ENCODE peak calls at places on chromosomes 4 and X, in nine cellular contexts. V is GM12865, A is foreskin fibroblast, U is adipocyte, G is tibial artery, Y is fibroblast of mammary gland, F is HCT116, C is Right ventricle myocardium superior, E is astrocyte of the spinal cord. D is an unnamed sample.

GRCh38 chrX:100368167-100368566 is 41.9 kb downstream of the PCDH19 start:
- DNase-seq in Y (peak), E (no peak), A (no peak), V (peak), G (no peak), F (peak), U (no peak), C (no peak), D (no peak)

GRCh38 chr4:126916626-126917140 is 716.1 kb upstream of the INTU start:
- DNase-seq in C (no peak), Y (peak), F (no peak), A (peak), V (no peak), U (peak), G (no peak), E (peak), D (no peak)

GRCh38 chr4:118727360-118727759 is 42.2 kb downstream of the METTL14 start:
- DNase-seq in U (no peak), G (no peak), C (no peak), E (no peak), A (no peak), V (no peak), F (no peak), Y (no peak), D (no peak)

GRCh38 chrX:132631579-132632232 is 142.9 kb upstream of the MBNL3 start:
- DNase-seq in A (no peak), Y (peak), V (peak), F (no peak), U (peak), G (no peak), C (no peak), E (peak), D (no peak)

GRCh38 chr4:54683616-54684346 is 26.0 kb downstream of the KIT start:
- DNase-seq in E (peak), U (no peak), C (no peak), G (no peak), V (peak), Y (peak), F (peak), A (no peak), D (peak)

GRCh38 chr4:2412534-2412884 is 5.9 kb downstream of the ZFYVE28 start:
- DNase-seq in A (no peak), U (no peak), V (peak), E (no peak), C (no peak), G (no peak), F (no peak), Y (no peak), D (no peak)

GRCh38 chr4:147984065-147984777 is 252.3 kb downstream of the ARHGAP10 start:
- DNase-seq in G (no peak), A (peak), U (peak), C (no peak), V (peak), E (peak), Y (peak), F (peak), D (no peak)

GRCh38 chr4:89152972-89153371 is 41.6 kb downstream of the TIGD2 start:
- DNase-seq in G (no peak), A (no peak), E (peak), C (no peak), F (no peak), Y (no peak), V (no peak), U (no peak), D (no peak)

GRCh38 chr4:177339794-177340374 is 30.2 kb downstream of the NEIL3 start:
- DNase-seq in U (peak), G (no peak), Y (peak), C (no peak), E (peak), A (peak), V (peak), F (peak), D (no peak)

GRCh38 chr4:182486895-182487294 is 243.7 kb downstream of the TENM3 start:
- DNase-seq in C (no peak), A (no peak), Y (peak), F (no peak), U (no peak), V (no peak), E (peak), G (no peak), D (no peak)

GRCh38 chrX:154730271-154730883 is 20.5 kb downstream of the GAB3 start:
- DNase-seq in F (no peak), V (no peak), C (peak), Y (peak), U (peak), E (peak), A (peak), G (no peak), D (no peak)

GRCh38 chr4:7419961-7420660 is 14.6 kb downstream of the PSAPL1 start:
- DNase-seq in G (peak), V (no peak), U (no peak), F (no peak), Y (no peak), A (no peak), E (no peak), C (peak), D (no peak)

GRCh38 chr4:76963136-76963477 is 13.6 kb downstream of the SEPTIN11 start:
- DNase-seq in A (no peak), F (no peak), U (no peak), C (no peak), G (no peak), V (no peak), Y (peak), E (no peak), D (no peak)

GRCh38 chr4:166174717-166175510 is 301.9 kb downstream of the TLL1 start:
- DNase-seq in F (no peak), U (no peak), A (no peak), E (peak), G (no peak), Y (peak), C (no peak), V (no peak), D (no peak)

GRCh38 chrX:57906790-57907189 is 3.5 kb downstream of the ZXDA start:
- DNase-seq in G (no peak), Y (peak), U (peak), V (no peak), A (peak), E (peak), F (no peak), C (no peak), D (no peak)

GRCh38 chr4:137896221-137896737 is 345.9 kb downstream of the SLC7A11 start:
- DNase-seq in E (no peak), F (no peak), C (no peak), V (no peak), A (no peak), Y (no peak), G (no peak), U (peak), D (peak)

GRCh38 chr4:141126769-141127168 is 6.5 kb downstream of the RNF150 start:
- DNase-seq in G (no peak), E (no peak), Y (no peak), F (no peak), C (no peak), U (peak), V (no peak), A (no peak), D (no peak)

GRCh38 chr4:41822326-41822725 is 73.8 kb upstream of the PHOX2B start:
- DNase-seq in E (no peak), U (no peak), V (no peak), Y (no peak), C (no peak), G (no peak), F (no peak), A (no peak), D (no peak)

GRCh38 chrX:151912780-151913179 is at the start of gene MAGEA4:
- DNase-seq in G (no peak), U (no peak), A (no peak), C (no peak), Y (no peak), E (no peak), V (no peak), F (no peak), D (no peak)

GRCh38 chr4:181030961-181031360 is 1212.2 kb upstream of the TENM3 start:
- DNase-seq in Y (peak), U (peak), V (no peak), C (no peak), E (peak), F (no peak), G (no peak), A (no peak), D (no peak)

GRCh38 chr4:102780476-102781144 is 19.8 kb upstream of the MANBA start:
- DNase-seq in U (no peak), F (no peak), C (no peak), G (no peak), V (no peak), Y (peak), A (peak), E (no peak), D (no peak)

GRCh38 chr4:142088906-142089305 is 452.5 kb downstream of the IL15 start:
- DNase-seq in V (no peak), U (peak), Y (peak), A (peak), F (no peak), E (peak), G (peak), C (no peak), D (no peak)

GRCh38 chr4:67051000-67051789 is 494.1 kb downstream of the CENPC start:
- DNase-seq in V (peak), G (no peak), C (no peak), F (no peak), A (no peak), U (no peak), E (no peak), Y (no peak), D (no peak)

GRCh38 chrX:44032479-44032878 is 59.3 kb upstream of the NDP start:
- DNase-seq in Y (no peak), C (no peak), G (no peak), E (no peak), F (no peak), U (no peak), V (no peak), A (no peak), D (no peak)

GRCh38 chr4:74365761-74366160 is 816 bp downstream of the EREG start:
- DNase-seq in G (no peak), C (no peak), F (no peak), Y (peak), E (no peak), A (no peak), V (no peak), U (no peak), D (no peak)

GRCh38 chr4:3827616-3828492 is 61.7 kb downstream of the ADRA2C start:
- DNase-seq in C (peak), E (no peak), A (peak), Y (peak), V (no peak), G (peak), U (peak), F (no peak), D (no peak)

GRCh38 chrX:123336666-123337065 is 152.6 kb downstream of the GRIA3 start:
- DNase-seq in U (no peak), G (no peak), C (no peak), V (no peak), A (no peak), F (no peak), Y (no peak), E (no peak), D (no peak)

GRCh38 chr4:26342328-26343040 is 21.7 kb downstream of the RBPJ start:
- DNase-seq in V (no peak), C (no peak), A (peak), U (peak), Y (peak), E (peak), G (no peak), F (peak), D (no peak)

GRCh38 chr4:32140636-32141035 is 1420.5 kb downstream of the PCDH7 start:
- DNase-seq in V (peak), A (peak), U (peak), C (no peak), E (peak), G (no peak), Y (peak), F (no peak), D (peak)

GRCh38 chrX:23344208-23344903 is 9.7 kb downstream of the PTCHD1 start:
- DNase-seq in U (no peak), F (no peak), A (no peak), E (peak), Y (no peak), V (no peak), G (no peak), C (no peak), D (no peak)

GRCh38 chrX:63488546-63489373 is 137.6 kb upstream of the SPIN4 start:
- DNase-seq in E (no peak), Y (no peak), A (no peak), F (no peak), V (no peak), G (no peak), C (no peak), U (no peak), D (no peak)

D was measured in HS-27A.